ENCODE peak calls at places on chromosomes 3 and 15, in seven cellular contexts. U, R, O, N, Y, X and H are unnamed samples.

GRCh38 chr3:30948436-30948835 is 54.0 kb upstream of the GADL1 start:
- DNase-seq in R (no peak), X (no peak), Y (no peak), U (no peak), N (no peak), O (no peak), H (no peak)

GRCh38 chr3:194323785-194324735 is 27.1 kb downstream of the CPN2 start:
- DNase-seq in X (no peak), R (no peak), U (peak; percentile 32), O (peak; percentile 91), Y (no peak), N (peak; percentile 86), H (no peak)

GRCh38 chr15:59165726-59166125 is 40.9 kb upstream of the LDHAL6B start:
- DNase-seq in U (no peak), X (no peak), O (no peak), R (no peak), Y (no peak), N (no peak), H (no peak)

GRCh38 chr15:25060472-25060803 is 105.7 kb downstream of the SNRPN start:
- DNase-seq in Y (no peak), N (no peak), O (no peak), X (peak; percentile 8), U (no peak), R (no peak), H (no peak)

GRCh38 chr3:37526511-37526910 is 335.2 kb upstream of the CTDSPL start:
- DNase-seq in Y (no peak), N (no peak), X (no peak), O (no peak), R (no peak), U (no peak), H (no peak)

GRCh38 chr3:149658444-149659172 is 783 bp upstream of the WWTR1 start:
- DNase-seq in R (peak; percentile 88), Y (peak; percentile 90), X (peak; percentile 64), U (peak; percentile 12), O (no peak), N (peak; percentile 79), H (no peak)

GRCh38 chr3:61371123-61371522 is 119.9 kb upstream of the FHIT start:
- DNase-seq in N (no peak), Y (peak; percentile 46), U (no peak), X (no peak), O (peak; percentile 12), R (no peak), H (no peak)

GRCh38 chr15:90915808-90916440 is 12.8 kb downstream of the MAN2A2 start:
- DNase-seq in U (no peak), N (peak; percentile 45), R (no peak), X (peak; percentile 62), O (no peak), Y (peak; percentile 28), H (no peak)

GRCh38 chr3:183959214-183959613 is 58.5 kb downstream of the ABCC5 start:
- DNase-seq in N (no peak), Y (no peak), R (no peak), U (no peak), O (peak; percentile 4), X (no peak), H (no peak)

GRCh38 chr3:31533169-31533870 is 595 bp downstream of the STT3B start:
- DNase-seq in N (peak; percentile 51), U (peak; percentile 60), R (peak; percentile 23), Y (peak; percentile 47), O (peak; percentile 29), X (peak; percentile 62), H (no peak)

GRCh38 chr3:17431477-17432045 is 310.9 kb downstream of the TBC1D5 start:
- DNase-seq in R (no peak), N (no peak), Y (no peak), X (no peak), U (no peak), O (no peak), H (no peak)

GRCh38 chr3:16070707-16071106 is 103.8 kb upstream of the GALNT15 start:
- DNase-seq in U (no peak), Y (no peak), O (no peak), N (no peak), X (no peak), R (no peak), H (no peak)

GRCh38 chr3:9793161-9793781 is 389 bp downstream of the ARPC4 start:
- DNase-seq in N (no peak), O (peak; percentile 61), R (peak; percentile 38), U (no peak), X (no peak), Y (peak; percentile 58), H (no peak)

GRCh38 chr3:109927161-109927560 is 589.8 kb upstream of the DPPA4 start:
- DNase-seq in X (no peak), Y (peak; percentile 80), U (no peak), O (peak; percentile 92), N (no peak), R (peak; percentile 98), H (no peak)

GRCh38 chr3:184428561-184429175 is 48.8 kb downstream of the CHRD start:
- DNase-seq in O (no peak), N (no peak), U (no peak), R (peak; percentile 66), Y (no peak), X (no peak), H (no peak)

GRCh38 chr3:112818289-112818688 is 28.4 kb downstream of the CD200R1L start:
- DNase-seq in R (no peak), U (no peak), X (no peak), Y (no peak), N (no peak), O (no peak), H (no peak)

GRCh38 chr15:39669671-39670070 is 88.8 kb downstream of the THBS1 start:
- DNase-seq in U (no peak), R (no peak), X (no peak), N (no peak), O (no peak), Y (no peak), H (peak; percentile 21)

GRCh38 chr3:151169700-151170224 is 33.3 kb downstream of the GPR171 start:
- DNase-seq in X (peak; percentile 43), N (peak; percentile 41), Y (no peak), R (no peak), O (no peak), U (no peak), H (no peak)

GRCh38 chr15:48530528-48530927 is 115.0 kb downstream of the FBN1 start:
- DNase-seq in N (no peak), U (no peak), O (no peak), X (no peak), Y (no peak), R (no peak), H (no peak)

GRCh38 chr3:183185696-183186095 is 23.2 kb upstream of the LAMP3 start:
- DNase-seq in Y (no peak), X (no peak), U (no peak), N (no peak), R (peak; percentile 56), O (no peak), H (no peak)

GRCh38 chr3:100260081-100260684 is 609 bp upstream of the TBC1D23 start:
- DNase-seq in R (no peak), N (peak; percentile 16), O (no peak), U (no peak), X (peak; percentile 24), Y (peak; percentile 63), H (no peak)

GRCh38 chr3:44026224-44026865 is 215.3 kb upstream of the TOPAZ1 start:
- DNase-seq in Y (no peak), O (no peak), U (no peak), N (no peak), R (no peak), X (no peak), H (no peak)

GRCh38 chr15:78959360-78959759 is 14.5 kb upstream of the CTSH start:
- DNase-seq in U (no peak), R (no peak), N (no peak), O (no peak), X (no peak), Y (no peak), H (no peak)

GRCh38 chr3:186871403-186871924 is 29.0 kb downstream of the ADIPOQ start:
- DNase-seq in U (no peak), N (no peak), X (no peak), R (no peak), Y (no peak), O (no peak), H (no peak)

GRCh38 chr3:176075491-176075890 is 1121.8 kb downstream of the TBL1XR1 start:
- DNase-seq in O (no peak), N (no peak), X (no peak), Y (no peak), U (no peak), R (no peak), H (no peak)

GRCh38 chr3:78847603-78848002 is 920.2 kb downstream of the ROBO1 start:
- DNase-seq in U (no peak), Y (peak; percentile 32), O (no peak), R (no peak), N (no peak), X (no peak), H (no peak)

GRCh38 chr15:79903137-79903536 is 6.3 kb upstream of the MTHFS start:
- DNase-seq in Y (no peak), U (no peak), N (no peak), O (no peak), X (no peak), R (no peak), H (no peak)

GRCh38 chr3:68256635-68257034 is 602.2 kb upstream of the SUCLG2 start:
- DNase-seq in N (peak; percentile 11), X (no peak), O (peak; percentile 5), Y (peak; percentile 46), R (peak; percentile 2), U (peak; percentile 28), H (no peak)

GRCh38 chr15:41928100-41928499 is 34.2 kb upstream of the SPTBN5 start:
- DNase-seq in R (no peak), N (no peak), O (peak; percentile 83), U (no peak), Y (no peak), X (no peak), H (peak; percentile 90)

GRCh38 chr15:80567721-80568157 is 127.4 kb upstream of the ABHD17C start:
- DNase-seq in O (peak; percentile 84), X (peak; percentile 24), Y (peak; percentile 91), N (peak; percentile 68), U (peak; percentile 16), R (peak; percentile 81), H (peak; percentile 59)

GRCh38 chr3:79032686-79033318 is 735.0 kb downstream of the ROBO1 start:
- DNase-seq in X (no peak), O (peak; percentile 69), U (no peak), N (no peak), R (peak; percentile 45), Y (peak; percentile 47), H (peak; percentile 35)

GRCh38 chr3:178771511-178771910 is 235.3 kb downstream of the KCNMB2 start:
- DNase-seq in Y (peak; percentile 66), U (no peak), R (no peak), N (no peak), O (no peak), X (no peak), H (no peak)